ENCODE peak calls at places on chromosomes 16 and 17, in six cellular contexts. One of them, this sample, is unnamed.

GRCh38 chr17:18261146-18261515 is 669 bp downstream of the MIEF2 start:
- DNase-seq in K562: peak
- DNase-seq in H1: peak
- DNase-seq in HCT116: no peak
- DNase-seq in HepG2: peak
- DNase-seq in GM12878: no peak
- DNase-seq in this sample: peak

GRCh38 chr16:27332105-27332504 is 18.3 kb downstream of the IL4R start:
- DNase-seq in K562: no peak
- DNase-seq in H1: no peak
- DNase-seq in HCT116: no peak
- DNase-seq in HepG2: no peak
- DNase-seq in GM12878: no peak
- DNase-seq in this sample: peak

GRCh38 chr17:45130640-45131293 is 1.5 kb downstream of the PLCD3 start:
- DNase-seq in K562: no peak
- DNase-seq in H1: no peak
- DNase-seq in HCT116: no peak
- DNase-seq in HepG2: no peak
- DNase-seq in GM12878: no peak
- DNase-seq in this sample: no peak

GRCh38 chr17:378068-378467 is 25.5 kb upstream of the RPH3AL start:
- DNase-seq in K562: no peak
- DNase-seq in H1: no peak
- DNase-seq in HCT116: no peak
- DNase-seq in HepG2: no peak
- DNase-seq in GM12878: no peak
- DNase-seq in this sample: no peak

GRCh38 chr16:10371592-10371991 is 14.3 kb upstream of the ATF7IP2 start:
- DNase-seq in K562: no peak
- DNase-seq in H1: no peak
- DNase-seq in HCT116: no peak
- DNase-seq in HepG2: no peak
- DNase-seq in GM12878: no peak
- DNase-seq in this sample: no peak

GRCh38 chr16:53803451-53803850 is 99.5 kb downstream of the FTO start:
- DNase-seq in K562: no peak
- DNase-seq in H1: no peak
- DNase-seq in HCT116: no peak
- DNase-seq in HepG2: no peak
- DNase-seq in GM12878: no peak
- DNase-seq in this sample: no peak

GRCh38 chr17:8700546-8700945 is 44.1 kb downstream of the CCDC42 start:
- DNase-seq in K562: no peak
- DNase-seq in H1: no peak
- DNase-seq in HCT116: no peak
- DNase-seq in HepG2: no peak
- DNase-seq in GM12878: no peak
- DNase-seq in this sample: no peak

GRCh38 chr17:21357696-21358095 is 18.5 kb upstream of the KCNJ12 start:
- DNase-seq in K562: no peak
- DNase-seq in H1: no peak
- DNase-seq in HCT116: no peak
- DNase-seq in HepG2: no peak
- DNase-seq in GM12878: no peak
- DNase-seq in this sample: no peak

GRCh38 chr17:48626470-48627241 is 498 bp upstream of the HOXB9 start:
- DNase-seq in K562: peak
- DNase-seq in H1: no peak
- DNase-seq in HCT116: peak
- DNase-seq in HepG2: no peak
- DNase-seq in GM12878: no peak
- DNase-seq in this sample: peak

GRCh38 chr16:52435573-52435972 is 111.4 kb downstream of the TOX3 start:
- DNase-seq in K562: no peak
- DNase-seq in H1: no peak
- DNase-seq in HCT116: no peak
- DNase-seq in HepG2: no peak
- DNase-seq in GM12878: no peak
- DNase-seq in this sample: no peak

GRCh38 chr17:81412490-81413093 is 17.3 kb downstream of the BAHCC1 start:
- DNase-seq in K562: peak
- DNase-seq in H1: no peak
- DNase-seq in HCT116: no peak
- DNase-seq in HepG2: no peak
- DNase-seq in GM12878: no peak
- DNase-seq in this sample: peak

GRCh38 chr17:19728114-19728495 is 11.7 kb upstream of the SLC47A2 start:
- DNase-seq in K562: no peak
- DNase-seq in H1: no peak
- DNase-seq in HCT116: no peak
- DNase-seq in HepG2: peak
- DNase-seq in GM12878: no peak
- DNase-seq in this sample: peak

GRCh38 chr16:87834668-87835473 is 34.4 kb downstream of the SLC7A5 start:
- DNase-seq in K562: no peak
- DNase-seq in H1: no peak
- DNase-seq in HCT116: no peak
- DNase-seq in HepG2: no peak
- DNase-seq in GM12878: no peak
- DNase-seq in this sample: no peak

GRCh38 chr17:58338907-58339774 is 10.5 kb upstream of the TSPOAP1 start:
- DNase-seq in K562: peak
- DNase-seq in H1: peak
- DNase-seq in HCT116: no peak
- DNase-seq in HepG2: peak
- DNase-seq in GM12878: peak
- DNase-seq in this sample: no peak

GRCh38 chr17:79781691-79782575 is 4.0 kb downstream of the CBX2 start:
- DNase-seq in K562: no peak
- DNase-seq in H1: no peak
- DNase-seq in HCT116: no peak
- DNase-seq in HepG2: no peak
- DNase-seq in GM12878: no peak
- DNase-seq in this sample: no peak

GRCh38 chr16:57775661-57776469 is 26.4 kb downstream of the KIFC3 start:
- DNase-seq in K562: no peak
- DNase-seq in H1: peak
- DNase-seq in HCT116: no peak
- DNase-seq in HepG2: peak
- DNase-seq in GM12878: no peak
- DNase-seq in this sample: no peak

GRCh38 chr16:89645122-89645521 is 12.4 kb downstream of the CHMP1A start:
- DNase-seq in K562: no peak
- DNase-seq in H1: no peak
- DNase-seq in HCT116: no peak
- DNase-seq in HepG2: no peak
- DNase-seq in GM12878: no peak
- DNase-seq in this sample: no peak

GRCh38 chr17:9054611-9055010 is 33.3 kb downstream of the NTN1 start:
- DNase-seq in K562: no peak
- DNase-seq in H1: peak
- DNase-seq in HCT116: no peak
- DNase-seq in HepG2: no peak
- DNase-seq in GM12878: no peak
- DNase-seq in this sample: no peak

GRCh38 chr17:50059256-50059655 is 3.3 kb downstream of the ITGA3 start:
- DNase-seq in K562: no peak
- DNase-seq in H1: no peak
- DNase-seq in HCT116: no peak
- DNase-seq in HepG2: no peak
- DNase-seq in GM12878: no peak
- DNase-seq in this sample: no peak
- H3K9ac ChIP-seq in K562: no peak
- H3K9ac ChIP-seq in H1: no peak
- H3K9ac ChIP-seq in HCT116: peak
- H3K9ac ChIP-seq in HepG2: no peak
- H3K9ac ChIP-seq in GM12878: no peak
- H3K9ac ChIP-seq in this sample: no peak

DNA sequence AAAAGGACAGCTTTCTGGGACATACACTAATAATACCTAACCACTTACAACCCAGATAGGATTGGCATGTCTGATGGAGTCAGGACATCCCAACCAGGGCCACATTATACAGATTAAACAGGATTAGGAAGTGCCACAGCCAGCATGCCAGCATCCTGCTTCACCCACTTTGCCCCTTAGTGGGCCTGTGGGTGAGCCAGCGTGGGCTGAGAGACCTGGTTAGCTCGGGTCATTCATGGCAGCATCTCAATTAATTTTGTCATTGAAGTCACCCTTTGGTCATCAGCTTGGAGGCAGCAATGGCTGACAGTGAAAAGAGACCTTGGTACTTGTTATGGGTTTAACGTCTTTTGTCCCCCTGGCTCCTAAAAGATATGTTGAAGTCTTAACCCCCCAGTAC is 29.9 kb upstream of the SLC6A2 start:
- DNase-seq in K562: no peak
- DNase-seq in H1: no peak
- DNase-seq in HCT116: no peak
- DNase-seq in HepG2: no peak
- DNase-seq in GM12878: no peak
- DNase-seq in this sample: no peak
- TF ChIP-seq POLR2A in K562: no peak
- TF ChIP-seq POLR2A in H1: no peak
- TF ChIP-seq POLR2A in HCT116: no peak
- TF ChIP-seq POLR2A in HepG2: no peak
- TF ChIP-seq POLR2A in GM12878: no peak
- TF ChIP-seq POLR2A in this sample: no peak

DNA sequence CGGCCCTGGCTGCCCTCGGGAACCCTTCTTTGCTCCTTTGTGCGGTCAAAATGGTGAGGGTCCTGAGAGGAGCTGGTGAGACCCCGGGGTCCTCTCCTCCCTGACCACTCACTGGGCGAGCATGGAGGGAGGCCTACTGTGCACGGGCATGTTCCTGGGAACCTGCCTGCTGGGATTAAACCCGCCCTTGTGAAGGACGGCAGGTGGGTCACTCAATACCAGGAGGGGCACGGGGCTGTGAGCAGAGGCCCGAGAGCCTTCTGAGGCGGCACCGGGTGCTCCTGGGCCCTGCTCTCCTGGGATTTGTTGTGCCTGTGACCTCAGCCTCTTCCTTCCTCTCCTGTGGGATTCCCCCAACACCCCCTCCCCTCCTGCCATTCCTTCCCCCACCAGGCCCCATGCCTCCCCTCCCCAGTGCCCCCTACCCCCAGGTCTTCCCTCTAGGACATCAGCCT is 19.7 kb downstream of the METRNL start:
- DNase-seq in K562: no peak
- DNase-seq in H1: no peak
- DNase-seq in HCT116: no peak
- DNase-seq in HepG2: no peak
- DNase-seq in GM12878: no peak
- DNase-seq in this sample: no peak
- TF ChIP-seq EZH2 in K562: no peak
- TF ChIP-seq EZH2 in H1: no peak
- TF ChIP-seq EZH2 in HCT116: no peak
- TF ChIP-seq EZH2 in HepG2: peak
- TF ChIP-seq EZH2 in GM12878: no peak
- TF ChIP-seq EZH2 in this sample: no peak

GRCh38 chr17:42201155-42201772 is 7.0 kb upstream of the GHDC start:
- DNase-seq in K562: no peak
- DNase-seq in H1: no peak
- DNase-seq in HCT116: no peak
- DNase-seq in HepG2: no peak
- DNase-seq in GM12878: no peak
- DNase-seq in this sample: no peak
- H3K9ac ChIP-seq in K562: peak
- H3K9ac ChIP-seq in H1: no peak
- H3K9ac ChIP-seq in HCT116: no peak
- H3K9ac ChIP-seq in HepG2: no peak
- H3K9ac ChIP-seq in GM12878: no peak
- H3K9ac ChIP-seq in this sample: no peak

GRCh38 chr17:4967539-4968165 is at the start of gene SPAG7:
- DNase-seq in K562: peak
- DNase-seq in H1: peak
- DNase-seq in HCT116: peak
- DNase-seq in HepG2: peak
- DNase-seq in GM12878: peak
- DNase-seq in this sample: peak
- TF ChIP-seq POLR2A in K562: peak
- TF ChIP-seq POLR2A in H1: peak
- TF ChIP-seq POLR2A in HCT116: peak
- TF ChIP-seq POLR2A in HepG2: peak
- TF ChIP-seq POLR2A in GM12878: peak
- TF ChIP-seq POLR2A in this sample: peak

GRCh38 chr17:70810609-70811008 is 641.3 kb downstream of the KCNJ2 start:
- DNase-seq in K562: no peak
- DNase-seq in H1: no peak
- DNase-seq in HCT116: no peak
- DNase-seq in HepG2: no peak
- DNase-seq in GM12878: no peak
- DNase-seq in this sample: no peak
- TF ChIP-seq EZH2 in K562: no peak
- TF ChIP-seq EZH2 in H1: no peak
- TF ChIP-seq EZH2 in HCT116: no peak
- TF ChIP-seq EZH2 in HepG2: no peak
- TF ChIP-seq EZH2 in GM12878: no peak
- TF ChIP-seq EZH2 in this sample: no peak

GRCh38 chr16:85612801-85613608 is at the start of gene GSE1:
- DNase-seq in K562: peak
- DNase-seq in H1: peak
- DNase-seq in HCT116: peak
- DNase-seq in HepG2: peak
- DNase-seq in GM12878: peak
- DNase-seq in this sample: peak

GRCh38 chr16:85615014-85615851 is 2.1 kb downstream of the GSE1 start:
- DNase-seq in K562: no peak
- DNase-seq in H1: peak
- DNase-seq in HCT116: peak
- DNase-seq in HepG2: peak
- DNase-seq in GM12878: no peak
- DNase-seq in this sample: no peak

GRCh38 chr16:85613609-85614337 is 651 bp downstream of the GSE1 start:
- DNase-seq in K562: peak
- DNase-seq in H1: peak
- DNase-seq in HCT116: no peak
- DNase-seq in HepG2: peak
- DNase-seq in GM12878: no peak
- DNase-seq in this sample: no peak

GRCh38 chr16:85615852-85616607 is 2.9 kb downstream of the GSE1 start:
- DNase-seq in K562: no peak
- DNase-seq in H1: peak
- DNase-seq in HCT116: peak
- DNase-seq in HepG2: peak
- DNase-seq in GM12878: peak
- DNase-seq in this sample: peak

DNA sequence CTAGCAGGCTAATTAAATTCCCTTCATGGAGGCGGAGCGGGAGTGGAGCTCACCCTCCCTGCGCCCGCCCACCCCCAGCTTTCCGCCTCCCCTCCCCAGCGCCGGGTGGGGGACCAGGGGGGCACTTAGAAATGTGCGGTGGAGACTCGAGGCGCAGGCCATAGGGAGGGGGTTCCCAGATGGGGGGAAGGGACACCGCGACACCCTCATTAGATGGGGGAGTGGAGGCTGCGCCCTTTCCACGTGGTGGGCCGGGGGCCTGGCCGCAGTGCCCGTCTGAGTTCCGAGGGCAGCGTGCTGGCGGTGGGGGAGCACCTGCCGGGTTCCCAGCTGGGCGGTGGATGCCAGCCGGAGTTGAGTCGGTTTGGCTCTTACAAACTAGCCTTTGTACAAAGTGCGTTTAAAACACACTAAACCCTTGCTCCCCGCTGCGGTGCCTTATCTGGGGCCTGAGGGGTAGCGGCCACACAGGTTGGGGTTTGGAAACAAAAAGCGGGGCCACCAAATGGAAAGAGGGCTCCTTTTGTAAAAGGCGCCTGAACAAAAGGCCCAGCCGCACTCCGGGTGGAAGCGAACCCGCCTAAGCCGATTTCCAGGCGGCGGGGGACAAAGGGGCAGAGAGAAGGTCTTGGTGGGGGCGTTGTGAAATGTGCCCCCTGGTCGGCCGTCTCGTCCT is 1.4 kb downstream of the GSE1 start:
- DNase-seq in K562: peak
- DNase-seq in H1: no peak
- DNase-seq in HCT116: no peak
- DNase-seq in HepG2: no peak
- DNase-seq in GM12878: no peak
- DNase-seq in this sample: no peak
- H3K9ac ChIP-seq in K562: peak
- H3K9ac ChIP-seq in H1: peak
- H3K9ac ChIP-seq in HCT116: peak
- H3K9ac ChIP-seq in HepG2: peak
- H3K9ac ChIP-seq in GM12878: peak
- H3K9ac ChIP-seq in this sample: no peak

This sample was measured in endothelial cell of umbilical vein.